ENCODE peak calls at places on chromosomes 6 and 20, in four cellular contexts. B, E, I and S are unnamed samples.

GRCh38 chr20:62068997-62069396 is 3.3 kb upstream of the TAF4 start:
- DNase-seq in B (no peak), E (no peak), I (no peak), S (no peak)

GRCh38 chr20:50731930-50732690 is 730 bp downstream of the PARD6B start:
- DNase-seq in B (no peak), E (no peak), I (no peak), S (no peak)

GRCh38 chr6:105257350-105257749 is 77.5 kb upstream of the POPDC3 start:
- DNase-seq in B (no peak), E (no peak), I (no peak), S (no peak)

GRCh38 chr6:37717836-37718251 is 20.2 kb upstream of the MDGA1 start:
- DNase-seq in B (no peak), E (no peak), I (no peak), S (no peak)

GRCh38 chr20:17807670-17808069 is 107.9 kb downstream of the BANF2 start:
- DNase-seq in B (no peak), E (no peak), I (no peak), S (no peak)

GRCh38 chr20:1451092-1451491 is 15.6 kb downstream of the NSFL1C start:
- DNase-seq in B (no peak), E (no peak), I (no peak), S (no peak)

GRCh38 chr20:10902836-10903410 is 229.1 kb upstream of the JAG1 start:
- DNase-seq in B (no peak), E (no peak), I (no peak), S (no peak)

GRCh38 chr6:170111816-170112582 is 178.9 kb downstream of the DLL1 start:
- DNase-seq in B (no peak), E (no peak), I (no peak), S (no peak)

GRCh38 chr20:51412991-51413471 is 129.5 kb downstream of the NFATC2 start:
- DNase-seq in B (no peak), E (no peak), I (no peak), S (no peak)

GRCh38 chr6:105320766-105321165 is 82.1 kb downstream of the PREP start:
- DNase-seq in B (no peak), E (no peak), I (no peak), S (no peak)

GRCh38 chr6:87671555-87672029 is 30.4 kb downstream of the AKIRIN2 start:
- DNase-seq in B (no peak), E (no peak), I (no peak), S (no peak)

GRCh38 chr6:30888472-30889137 is 4.3 kb downstream of the DDR1 start:
- DNase-seq in B (peak; percentile 53), E (no peak), I (no peak), S (no peak)

GRCh38 chr20:20665200-20665599 is 47.2 kb downstream of the RALGAPA2 start:
- DNase-seq in B (no peak), E (no peak), I (no peak), S (no peak)

GRCh38 chr20:9444921-9445320 is 69.5 kb upstream of the LAMP5 start:
- DNase-seq in B (peak; percentile 17), E (no peak), I (no peak), S (no peak)

GRCh38 chr6:108737594-108738546 is 110.4 kb upstream of the ARMC2 start:
- DNase-seq in B (no peak), E (no peak), I (no peak), S (no peak)

GRCh38 chr6:69096681-69097080 is 461.6 kb downstream of the ADGRB3 start:
- DNase-seq in B (no peak), E (no peak), I (no peak), S (no peak)

GRCh38 chr20:32752458-32753250 is 9.4 kb upstream of the COMMD7 start:
- DNase-seq in B (no peak), E (no peak), I (no peak), S (no peak)

GRCh38 chr20:49323622-49324238 is 45.9 kb upstream of the ZNFX1 start:
- DNase-seq in B (no peak), E (no peak), I (no peak), S (no peak)

GRCh38 chr20:51190783-51191180 is 167.9 kb upstream of the KCNG1 start:
- DNase-seq in B (peak; percentile 39), E (no peak), I (no peak), S (no peak)

GRCh38 chr6:14743465-14744211 is 502.2 kb upstream of the JARID2 start:
- DNase-seq in B (no peak), E (peak; percentile 13), I (no peak), S (no peak)